ENCODE peak calls at places on chromosomes 6 and 20, in eight cellular contexts. R is esophagus squamous epithelium, D is heart left ventricle, U is GM20000, Q is cardiac fibroblast, Z is HFFc6, T is lung, K is fibroblast of villous mesenchyme. X is an unnamed sample.

GRCh38 chr6:37103169-37104039 is 66.5 kb upstream of the PIM1 start:
- DNase-seq in R (no peak), D (peak), U (peak), Q (peak), Z (no peak), T (peak), K (peak), X (no peak)

GRCh38 chr6:140052757-140053729 is 678.6 kb upstream of the CITED2 start:
- DNase-seq in R (no peak), D (no peak), U (peak), Q (peak), Z (peak), T (no peak), K (peak), X (no peak)

GRCh38 chr6:24064106-24064505 is 61.9 kb upstream of the NRSN1 start:
- DNase-seq in R (no peak), D (no peak), U (no peak), Q (no peak), Z (no peak), T (no peak), K (peak), X (no peak)

GRCh38 chr6:93779086-93779858 is 359.9 kb upstream of the EPHA7 start:
- DNase-seq in R (no peak), D (no peak), U (no peak), Q (peak), Z (no peak), T (no peak), K (peak), X (no peak)

GRCh38 chr20:23043376-23043775 is 6.1 kb downstream of the THBD start:
- DNase-seq in R (no peak), D (no peak), U (no peak), Q (no peak), Z (no peak), T (no peak), K (no peak), X (no peak)

GRCh38 chr6:80174931-80175572 is 68.6 kb downstream of the BCKDHB start:
- DNase-seq in R (no peak), D (no peak), U (no peak), Q (peak), Z (peak), T (no peak), K (peak), X (peak)

GRCh38 chr6:14454467-14454763 is 336.8 kb downstream of the CD83 start:
- DNase-seq in R (no peak), D (no peak), U (no peak), Q (no peak), Z (no peak), T (no peak), K (no peak), X (no peak)

GRCh38 chr6:49906511-49906910 is 40.2 kb upstream of the CRISP1 start:
- DNase-seq in R (no peak), D (no peak), U (no peak), Q (no peak), Z (no peak), T (no peak), K (no peak), X (no peak)

GRCh38 chr20:14341782-14342181 is 4.4 kb upstream of the FLRT3 start:
- DNase-seq in R (no peak), D (no peak), U (no peak), Q (peak), Z (no peak), T (no peak), K (peak), X (no peak)

GRCh38 chr6:163787001-163787667 is 372.6 kb downstream of the QKI start:
- DNase-seq in R (no peak), D (no peak), U (no peak), Q (no peak), Z (no peak), T (no peak), K (no peak), X (no peak)

GRCh38 chr20:15838466-15838865 is 734.8 kb downstream of the KIF16B start:
- DNase-seq in R (no peak), D (no peak), U (no peak), Q (no peak), Z (no peak), T (no peak), K (no peak), X (no peak)

GRCh38 chr20:14303106-14303505 is 34.3 kb downstream of the FLRT3 start:
- DNase-seq in R (no peak), D (no peak), U (no peak), Q (no peak), Z (no peak), T (no peak), K (no peak), X (no peak)

GRCh38 chr6:143872211-143872610 is 7.9 kb downstream of the ZC2HC1B start:
- DNase-seq in R (no peak), D (no peak), U (peak), Q (peak), Z (no peak), T (no peak), K (peak), X (no peak)

GRCh38 chr20:14745830-14746229 is 408.4 kb upstream of the FLRT3 start:
- DNase-seq in R (no peak), D (no peak), U (no peak), Q (no peak), Z (no peak), T (no peak), K (no peak), X (no peak)

GRCh38 chr6:39587080-39587479 is 138.1 kb downstream of the KIF6 start:
- DNase-seq in R (no peak), D (no peak), U (no peak), Q (no peak), Z (no peak), T (no peak), K (no peak), X (no peak)

GRCh38 chr6:143692696-143693095 is 14.9 kb downstream of the PHACTR2 start:
- DNase-seq in R (no peak), D (no peak), U (no peak), Q (no peak), Z (no peak), T (no peak), K (no peak), X (no peak)

GRCh38 chr6:108115598-108116058 is 41.1 kb upstream of the OSTM1 start:
- DNase-seq in R (no peak), D (no peak), U (peak), Q (peak), Z (no peak), T (peak), K (peak), X (no peak)

GRCh38 chr6:110013396-110013795 is 35.3 kb downstream of the GPR6 start:
- DNase-seq in R (no peak), D (no peak), U (no peak), Q (no peak), Z (no peak), T (no peak), K (no peak), X (no peak)

GRCh38 chr6:73969982-73970960 is 274.3 kb downstream of the CD109 start:
- DNase-seq in R (no peak), D (no peak), U (no peak), Q (peak), Z (peak), T (no peak), K (peak), X (no peak)

GRCh38 chr20:44720994-44721784 is 6.0 kb downstream of the CCN5 start:
- DNase-seq in R (no peak), D (peak), U (no peak), Q (peak), Z (peak), T (peak), K (peak), X (no peak)

GRCh38 chr20:24942679-24943078 is 6.4 kb upstream of the CST7 start:
- DNase-seq in R (no peak), D (no peak), U (no peak), Q (no peak), Z (no peak), T (no peak), K (no peak), X (no peak)

GRCh38 chr6:170271771-170272314 is 19.0 kb downstream of the DLL1 start:
- DNase-seq in R (no peak), D (peak), U (peak), Q (no peak), Z (no peak), T (no peak), K (no peak), X (no peak)

GRCh38 chr6:71082033-71082620 is 125.3 kb upstream of the B3GAT2 start:
- DNase-seq in R (no peak), D (no peak), U (no peak), Q (peak), Z (peak), T (no peak), K (peak), X (peak)

GRCh38 chr6:7257521-7258230 is 55.3 kb downstream of the SSR1 start:
- DNase-seq in R (no peak), D (peak), U (no peak), Q (no peak), Z (no peak), T (no peak), K (no peak), X (no peak)

GRCh38 chr20:61724376-61724775 is 341.3 kb downstream of the TAF4 start:
- DNase-seq in R (no peak), D (peak), U (no peak), Q (no peak), Z (no peak), T (no peak), K (no peak), X (no peak)
- TF ChIP-seq CTCF in R (no peak), D (no peak), U (peak), Q (peak), Z (peak), T (no peak), K (no peak), X (peak)

DNA sequence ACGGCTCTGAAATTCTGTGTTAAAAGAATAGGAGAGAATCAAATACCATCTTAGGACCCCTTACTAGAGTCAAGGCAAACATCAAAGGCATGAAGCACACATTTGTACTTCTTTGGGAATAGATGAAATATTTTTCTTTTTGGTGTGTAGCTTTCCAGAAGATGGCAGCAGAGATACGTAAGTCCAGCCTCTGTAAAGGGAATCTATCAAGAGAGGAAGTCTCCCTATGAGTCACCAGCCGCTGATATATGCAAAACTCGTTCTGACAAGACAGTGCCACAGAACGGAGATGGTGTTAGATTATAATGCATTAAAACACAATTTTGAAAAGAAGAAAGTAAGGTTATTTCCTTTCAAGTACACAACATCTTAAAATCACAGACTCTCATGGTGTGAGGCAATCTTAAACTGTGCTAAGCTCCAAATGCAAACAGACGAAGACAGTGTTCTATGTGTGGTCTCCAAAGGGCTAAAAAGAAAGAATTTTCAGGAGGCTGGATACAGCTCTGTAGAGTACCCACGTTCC is 120.0 kb upstream of the AGPAT4 start:
- DNase-seq in R (peak), D (no peak), U (peak), Q (peak), Z (peak), T (no peak), K (peak), X (no peak)
- TF ChIP-seq CTCF in R (peak), D (peak), U (peak), Q (peak), Z (peak), T (peak), K (peak), X (peak)

GRCh38 chr6:116268589-116269293 is 11.0 kb downstream of the TSPYL1 start:
- DNase-seq in R (no peak), D (no peak), U (peak), Q (peak), Z (peak), T (no peak), K (peak), X (peak)
- TF ChIP-seq CTCF in R (peak), D (peak), U (peak), Q (peak), Z (peak), T (peak), K (peak), X (peak)

GRCh38 chr6:125792172-125792571 is 1.4 kb downstream of the NCOA7 start:
- DNase-seq in R (no peak), D (no peak), U (no peak), Q (no peak), Z (no peak), T (no peak), K (no peak), X (no peak)
- TF ChIP-seq CTCF in R (no peak), D (no peak), U (no peak), Q (no peak), Z (no peak), T (no peak), K (no peak), X (no peak)

GRCh38 chr6:133965817-133966360 is 12.9 kb downstream of the TBPL1 start:
- DNase-seq in R (no peak), D (no peak), U (no peak), Q (no peak), Z (no peak), T (no peak), K (no peak), X (no peak)

GRCh38 chr6:133966654-133967300 is 13.8 kb downstream of the TBPL1 start:
- DNase-seq in R (no peak), D (no peak), U (peak), Q (no peak), Z (no peak), T (no peak), K (no peak), X (no peak)

GRCh38 chr6:133964052-133964451 is 11.0 kb downstream of the TBPL1 start:
- DNase-seq in R (no peak), D (no peak), U (no peak), Q (peak), Z (no peak), T (no peak), K (peak), X (no peak)

GRCh38 chr6:133961831-133962230 is 8.8 kb downstream of the TBPL1 start:
- DNase-seq in R (no peak), D (no peak), U (no peak), Q (no peak), Z (no peak), T (no peak), K (no peak), X (no peak)

DNA sequence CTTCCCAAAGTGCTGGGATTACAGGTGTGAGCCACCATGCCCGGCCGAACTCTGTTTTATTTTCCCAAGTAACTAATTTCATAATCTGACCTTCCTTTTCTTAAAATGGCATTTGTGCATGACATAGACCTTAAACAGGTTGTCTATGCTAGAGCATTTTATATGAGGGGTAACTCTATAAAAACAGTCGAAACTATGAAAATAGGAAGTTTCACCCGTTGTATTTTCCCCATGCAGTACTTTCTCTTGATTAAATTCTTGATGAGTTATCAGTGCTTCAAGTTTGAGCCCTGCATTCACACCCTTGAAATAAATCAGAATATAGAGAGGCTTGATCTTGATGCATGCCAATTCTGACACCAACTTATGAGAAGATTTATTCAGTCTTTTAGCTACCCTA is 11.7 kb downstream of the TBPL1 start:
- DNase-seq in R (no peak), D (no peak), U (no peak), Q (no peak), Z (no peak), T (no peak), K (no peak), X (no peak)
- TF ChIP-seq CTCF in R (no peak), D (no peak), U (no peak), Q (no peak), Z (no peak), T (no peak), K (no peak), X (no peak)

GRCh38 chr6:136338486-136338885 is 48.8 kb upstream of the BCLAF1 start:
- DNase-seq in R (no peak), D (no peak), U (no peak), Q (no peak), Z (no peak), T (no peak), K (no peak), X (no peak)
- TF ChIP-seq CTCF in R (no peak), D (no peak), U (no peak), Q (no peak), Z (no peak), T (no peak), K (no peak), X (no peak)

DNA sequence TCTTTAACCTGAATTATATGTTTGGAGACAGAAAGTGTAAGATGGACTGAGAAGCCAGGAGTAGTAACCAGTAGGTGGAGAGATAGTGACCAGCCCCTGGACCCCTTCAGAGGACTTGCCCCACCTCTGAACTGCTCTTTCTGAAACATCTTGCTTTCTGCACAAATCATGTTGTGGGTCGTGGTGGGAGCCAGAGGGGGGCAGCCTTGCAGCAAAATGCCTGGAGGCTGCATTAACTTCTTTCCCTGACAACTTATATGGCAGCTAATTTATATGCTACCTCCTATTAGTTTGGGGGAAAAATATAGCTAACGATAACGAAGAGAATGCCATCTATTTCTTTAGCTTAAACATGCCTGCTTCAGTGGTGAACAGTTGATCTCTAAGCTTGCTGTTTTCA is 859.8 kb downstream of the MAFB start:
- DNase-seq in R (no peak), D (no peak), U (peak), Q (peak), Z (no peak), T (no peak), K (peak), X (no peak)
- TF ChIP-seq CTCF in R (no peak), D (peak), U (no peak), Q (peak), Z (peak), T (no peak), K (peak), X (peak)

GRCh38 chr20:6580486-6580885 is 187.0 kb upstream of the BMP2 start:
- DNase-seq in R (no peak), D (no peak), U (no peak), Q (no peak), Z (no peak), T (no peak), K (no peak), X (no peak)

GRCh38 chr20:6582449-6582848 is 185.0 kb upstream of the BMP2 start:
- DNase-seq in R (no peak), D (no peak), U (no peak), Q (no peak), Z (no peak), T (no peak), K (no peak), X (no peak)

GRCh38 chr20:6579824-6580223 is 187.7 kb upstream of the BMP2 start:
- DNase-seq in R (no peak), D (no peak), U (no peak), Q (peak), Z (no peak), T (no peak), K (no peak), X (no peak)

GRCh38 chr20:6579417-6579816 is 188.1 kb upstream of the BMP2 start:
- DNase-seq in R (no peak), D (no peak), U (no peak), Q (no peak), Z (no peak), T (peak), K (peak), X (no peak)

GRCh38 chr20:6583134-6583738 is 184.2 kb upstream of the BMP2 start:
- DNase-seq in R (no peak), D (peak), U (peak), Q (peak), Z (no peak), T (peak), K (peak), X (no peak)
- TF ChIP-seq CTCF in R (no peak), D (peak), U (peak), Q (peak), Z (peak), T (no peak), K (peak), X (peak)

GRCh38 chr6:99473730-99474129 is 41.5 kb downstream of the USP45 start:
- DNase-seq in R (no peak), D (no peak), U (no peak), Q (no peak), Z (no peak), T (no peak), K (no peak), X (no peak)

GRCh38 chr6:99478483-99478882 is 36.7 kb downstream of the USP45 start:
- DNase-seq in R (no peak), D (no peak), U (no peak), Q (no peak), Z (no peak), T (no peak), K (no peak), X (no peak)
- TF ChIP-seq CTCF in R (no peak), D (no peak), U (no peak), Q (no peak), Z (no peak), T (no peak), K (no peak), X (no peak)

GRCh38 chr6:169212897-169213813 is 40.5 kb downstream of the THBS2 start:
- DNase-seq in R (peak), D (peak), U (peak), Q (peak), Z (peak), T (peak), K (peak), X (peak)
- TF ChIP-seq CTCF in R (no peak), D (peak), U (no peak), Q (peak), Z (peak), T (peak), K (peak), X (peak)

X was measured in AG09319.